ENCODE peak calls at places on chromosome 2, in seven cellular contexts. M, H, Z, F, G, L and B are unnamed samples.

GRCh38 chr2:65097844-65098243 is 32.1 kb downstream of the RAB1A start:
- DNase-seq in M (no peak), H (no peak), Z (no peak), F (no peak), G (no peak), L (no peak), B (no peak)

GRCh38 chr2:138391956-138392355 is 109.6 kb upstream of the SPOPL start:
- DNase-seq in M (no peak), H (no peak), Z (no peak), F (peak), G (no peak), L (no peak), B (no peak)

GRCh38 chr2:108297436-108298141 is 8.9 kb downstream of the SULT1C2 start:
- DNase-seq in M (peak), H (no peak), Z (no peak), F (peak), G (no peak), L (no peak), B (no peak)

GRCh38 chr2:65081232-65081685 is 25.0 kb downstream of the CEP68 start:
- DNase-seq in M (no peak), H (no peak), Z (no peak), F (peak), G (no peak), L (no peak), B (no peak)

GRCh38 chr2:113922335-113922734 is 32.4 kb downstream of the ACTR3 start:
- DNase-seq in M (no peak), H (no peak), Z (no peak), F (no peak), G (no peak), L (no peak), B (no peak)

GRCh38 chr2:61005736-61006135 is 11.8 kb upstream of the PEX13 start:
- DNase-seq in M (no peak), H (no peak), Z (no peak), F (no peak), G (no peak), L (no peak), B (no peak)

GRCh38 chr2:233354971-233355574 is 779 bp downstream of the DGKD start:
- DNase-seq in M (no peak), H (peak), Z (no peak), F (peak), G (peak), L (no peak), B (peak)

GRCh38 chr2:176126929-176127768 is 2.4 kb upstream of the HOXD8 start:
- DNase-seq in M (peak), H (peak), Z (peak), F (peak), G (peak), L (peak), B (peak)

GRCh38 chr2:88254437-88255081 is 84.4 kb downstream of the THNSL2 start:
- DNase-seq in M (no peak), H (no peak), Z (no peak), F (no peak), G (no peak), L (no peak), B (no peak)

GRCh38 chr2:158202151-158202778 is 100.6 kb downstream of the UPP2 start:
- DNase-seq in M (peak), H (no peak), Z (no peak), F (peak), G (no peak), L (no peak), B (no peak)

GRCh38 chr2:208466133-208466919 is 59.7 kb downstream of the PTH2R start:
- DNase-seq in M (peak), H (no peak), Z (no peak), F (peak), G (peak), L (peak), B (peak)

GRCh38 chr2:33477473-33478468 is 1.3 kb downstream of the RASGRP3 start:
- DNase-seq in M (no peak), H (no peak), Z (no peak), F (no peak), G (peak), L (peak), B (peak)

GRCh38 chr2:27075219-27075871 is 3.1 kb upstream of the EMILIN1 start:
- DNase-seq in M (no peak), H (no peak), Z (no peak), F (peak), G (peak), L (no peak), B (no peak)

GRCh38 chr2:121202541-121203310 is 82.3 kb downstream of the TFCP2L1 start:
- DNase-seq in M (no peak), H (no peak), Z (no peak), F (no peak), G (no peak), L (no peak), B (no peak)

GRCh38 chr2:171383141-171383540 is 50.6 kb downstream of the METTL8 start:
- DNase-seq in M (no peak), H (no peak), Z (no peak), F (no peak), G (no peak), L (no peak), B (no peak)

GRCh38 chr2:179263460-179264237 is 983 bp downstream of the SESTD1 start:
- DNase-seq in M (peak), H (peak), Z (no peak), F (peak), G (peak), L (peak), B (peak)

GRCh38 chr2:15355386-15355785 is 205.7 kb downstream of the NBAS start:
- DNase-seq in M (no peak), H (no peak), Z (no peak), F (no peak), G (no peak), L (no peak), B (no peak)

DNA sequence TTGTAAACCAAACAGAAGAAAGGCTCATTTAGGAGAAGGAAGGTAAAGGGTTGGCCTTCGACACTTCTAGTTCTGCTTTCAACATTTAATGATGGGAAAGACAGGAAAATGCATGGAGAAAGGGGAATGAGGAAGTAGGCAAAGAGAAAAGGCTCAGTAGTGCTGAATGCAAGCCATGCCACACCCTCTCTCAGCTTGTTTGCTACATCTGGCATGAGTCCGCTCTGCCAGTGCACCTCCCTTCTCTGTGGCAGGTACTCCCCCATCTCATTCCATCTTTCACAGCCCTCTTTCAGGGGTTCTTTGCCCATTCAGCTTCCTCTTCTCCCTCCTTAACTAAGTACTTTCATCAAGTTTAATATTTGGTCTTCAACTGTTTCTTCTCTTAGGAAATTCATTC is 121.0 kb upstream of the ITGB6 start:
- DNase-seq in M (no peak), H (no peak), Z (no peak), F (no peak), G (no peak), L (no peak), B (no peak)
- TF ChIP-seq CTCF in M (no peak), H (no peak), Z (no peak), F (no peak), G (no peak), L (no peak), B (no peak)

DNA sequence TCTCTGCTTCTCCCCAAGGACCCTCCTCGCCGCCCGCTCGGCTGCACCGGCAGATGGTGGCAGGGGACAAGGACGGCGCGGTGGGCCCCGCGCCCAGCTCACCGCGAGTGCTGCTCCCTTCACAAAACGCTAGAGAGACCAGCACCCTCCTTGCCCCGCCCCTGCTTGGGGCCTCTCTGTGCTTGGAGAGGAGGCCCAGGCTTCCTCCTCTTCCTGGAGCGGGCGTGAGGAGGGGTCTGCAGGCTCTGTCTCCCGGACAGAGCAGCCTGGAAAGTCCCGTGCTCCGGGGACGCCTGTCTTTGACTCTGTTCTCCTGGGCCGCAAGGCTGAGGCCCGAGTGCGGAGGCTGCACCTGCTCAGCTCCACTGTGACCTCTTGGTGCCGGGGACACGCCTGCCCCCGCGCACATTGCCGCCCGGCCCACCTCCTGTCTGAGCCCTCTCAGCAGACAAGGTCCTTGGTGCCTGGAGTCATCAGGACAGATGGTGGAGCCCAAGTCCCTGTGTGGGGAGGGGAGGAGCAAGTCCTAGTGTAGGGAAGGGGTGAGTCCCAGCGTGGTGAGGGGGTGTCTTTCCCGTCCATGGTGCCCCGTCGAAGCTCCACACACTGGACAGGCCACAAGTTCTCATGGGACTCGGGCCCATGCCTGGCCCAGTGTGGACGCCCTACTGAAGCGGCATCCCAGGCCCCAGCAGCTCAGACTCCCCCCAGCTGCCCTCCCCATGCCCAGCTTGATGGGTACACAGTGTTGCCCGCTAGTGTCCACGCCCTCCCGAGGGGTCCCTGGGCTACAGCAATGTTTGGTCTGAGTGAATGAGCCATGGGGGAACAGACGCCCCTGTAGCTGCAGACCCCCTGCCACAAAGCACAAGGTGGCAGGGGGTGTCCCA is 33.8 kb downstream of the RTP5 start:
- DNase-seq in M (no peak), H (peak), Z (no peak), F (no peak), G (no peak), L (no peak), B (no peak)
- TF ChIP-seq CTCF in M (no peak), H (no peak), Z (no peak), F (no peak), G (no peak), L (no peak), B (no peak)

DNA sequence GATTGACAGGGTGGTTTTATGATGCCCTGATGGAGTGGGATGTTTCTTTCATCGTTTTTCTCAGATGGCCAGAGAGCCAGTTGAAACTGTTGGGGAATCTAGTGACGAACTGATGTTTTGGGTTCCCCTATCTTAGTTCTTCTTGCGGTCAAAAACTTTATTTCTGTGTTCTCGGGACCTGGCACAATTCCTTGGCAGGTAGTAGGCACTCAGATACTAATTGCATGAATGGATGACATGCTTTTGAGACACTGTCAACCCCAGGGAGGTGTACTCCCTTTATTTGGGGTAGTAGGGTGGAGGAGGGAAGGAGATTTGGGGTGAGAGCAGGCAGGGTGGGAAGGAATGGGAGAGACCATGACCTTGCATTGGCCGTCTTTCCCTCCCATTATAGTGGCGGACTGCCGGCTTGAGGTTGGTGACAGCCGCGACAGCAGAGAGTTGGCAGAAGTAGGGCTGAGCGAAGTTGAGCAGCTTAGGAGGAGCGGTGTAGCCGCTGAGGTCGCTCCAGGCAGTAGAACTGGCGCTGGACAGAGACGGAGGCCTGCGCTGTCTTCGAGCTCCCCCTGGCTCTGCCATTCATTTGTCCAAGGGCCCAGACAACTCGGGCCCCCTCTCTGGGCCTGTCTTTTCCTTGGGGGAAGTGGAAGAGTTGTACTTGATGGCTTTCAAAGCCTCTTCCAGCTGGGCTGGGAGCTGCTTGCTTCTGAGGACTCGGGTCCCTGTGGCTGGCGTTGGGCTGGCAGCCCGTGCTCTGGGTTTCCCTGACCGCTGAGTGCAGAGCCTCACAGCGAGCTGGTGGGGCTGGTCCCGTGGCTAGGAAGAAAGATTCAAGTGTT is 2.6 kb downstream of the TET3 start:
- DNase-seq in M (no peak), H (peak), Z (no peak), F (no peak), G (peak), L (peak), B (no peak)
- TF ChIP-seq CTCF in M (peak), H (no peak), Z (peak), F (no peak), G (peak), L (peak), B (peak)

DNA sequence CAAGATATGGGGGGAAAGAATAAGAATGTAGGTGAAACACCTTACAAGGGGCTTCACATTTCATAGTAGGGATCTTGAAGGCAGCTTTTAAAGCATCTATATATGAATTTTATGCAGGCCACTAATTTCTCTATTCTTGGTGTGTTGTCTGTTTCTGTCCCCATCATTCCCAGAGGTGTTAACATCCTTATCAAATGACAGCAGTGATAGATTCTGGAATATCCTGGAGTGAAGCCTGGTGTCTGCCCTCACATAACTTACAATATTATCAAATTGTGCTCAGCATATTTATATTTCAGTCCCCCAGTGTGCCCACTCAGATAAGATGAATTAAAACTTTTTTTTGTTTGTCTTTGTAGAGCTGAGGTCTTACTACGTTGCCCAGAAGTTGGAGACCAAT is 486.2 kb downstream of the EPHA4 start:
- DNase-seq in M (no peak), H (no peak), Z (no peak), F (no peak), G (no peak), L (no peak), B (no peak)
- TF ChIP-seq CTCF in M (no peak), H (no peak), Z (no peak), F (no peak), G (no peak), L (no peak), B (no peak)

GRCh38 chr2:75517562-75518230 is 43.0 kb downstream of the EVA1A start:
- DNase-seq in M (no peak), H (no peak), Z (no peak), F (no peak), G (no peak), L (no peak), B (no peak)
- TF ChIP-seq CTCF in M (no peak), H (no peak), Z (no peak), F (no peak), G (no peak), L (no peak), B (no peak)

DNA sequence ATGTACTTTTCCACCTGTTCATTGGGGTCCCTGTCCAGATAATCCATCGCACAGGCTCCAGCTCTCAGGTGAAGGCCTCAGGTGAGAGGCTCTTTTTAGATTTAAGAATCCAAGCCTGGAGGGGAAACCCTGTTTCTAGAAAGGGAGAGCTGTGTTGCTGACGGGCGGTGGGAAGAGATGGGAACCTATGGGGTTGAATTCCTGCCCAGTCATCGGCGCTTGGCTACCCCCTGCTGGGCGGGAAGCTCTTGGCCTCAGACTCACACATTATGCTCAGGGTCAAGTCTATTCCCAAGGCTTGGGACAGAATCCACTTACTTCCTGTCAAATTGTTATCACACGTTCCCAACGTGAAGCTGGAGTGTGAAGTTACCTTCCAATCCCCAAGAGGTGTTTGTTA is 181.9 kb upstream of the ETAA1 start:
- DNase-seq in M (peak), H (no peak), Z (no peak), F (peak), G (peak), L (peak), B (no peak)
- TF ChIP-seq CTCF in M (peak), H (no peak), Z (peak), F (peak), G (peak), L (peak), B (no peak)

GRCh38 chr2:30193104-30193681 is 38.1 kb upstream of the LBH start:
- DNase-seq in M (no peak), H (peak), Z (no peak), F (no peak), G (no peak), L (no peak), B (no peak)

GRCh38 chr2:30194421-30194820 is 36.9 kb upstream of the LBH start:
- DNase-seq in M (no peak), H (peak), Z (no peak), F (no peak), G (no peak), L (no peak), B (no peak)

GRCh38 chr2:30195011-30195410 is 36.3 kb upstream of the LBH start:
- DNase-seq in M (no peak), H (peak), Z (no peak), F (no peak), G (no peak), L (no peak), B (no peak)

GRCh38 chr2:30200875-30201274 is 30.5 kb upstream of the LBH start:
- DNase-seq in M (no peak), H (peak), Z (no peak), F (no peak), G (no peak), L (no peak), B (no peak)

DNA sequence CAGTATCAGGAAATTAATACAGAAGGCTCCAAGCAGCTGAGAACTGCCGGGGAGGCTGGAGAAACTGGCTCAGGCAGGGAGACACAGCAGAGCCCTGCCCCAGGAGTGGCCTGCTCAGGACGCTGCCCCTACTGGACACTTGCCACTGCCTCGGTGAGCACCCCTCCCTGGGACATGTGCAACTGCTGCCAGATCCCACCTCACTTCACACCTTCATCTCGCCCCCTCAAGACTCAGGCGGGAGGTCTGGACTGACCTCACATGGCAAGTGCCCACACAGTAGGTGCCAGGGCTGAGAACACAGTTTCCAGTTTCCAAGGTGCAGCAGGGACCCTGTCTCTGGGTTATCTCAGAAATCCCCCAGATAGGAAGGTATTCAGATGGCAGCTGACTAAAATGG is 33.8 kb upstream of the LBH start:
- DNase-seq in M (no peak), H (peak), Z (no peak), F (no peak), G (no peak), L (no peak), B (no peak)
- TF ChIP-seq CTCF in M (peak), H (no peak), Z (no peak), F (no peak), G (no peak), L (no peak), B (no peak)

GRCh38 chr2:85184990-85185389 is 51.8 kb downstream of the TCF7L1 start:
- DNase-seq in M (no peak), H (no peak), Z (no peak), F (no peak), G (no peak), L (no peak), B (no peak)

GRCh38 chr2:85185431-85185940 is 52.3 kb downstream of the TCF7L1 start:
- DNase-seq in M (no peak), H (no peak), Z (no peak), F (no peak), G (no peak), L (no peak), B (no peak)

GRCh38 chr2:85188852-85189251 is 55.7 kb downstream of the TCF7L1 start:
- DNase-seq in M (no peak), H (no peak), Z (no peak), F (no peak), G (no peak), L (no peak), B (no peak)

GRCh38 chr2:85189606-85190270 is 56.5 kb downstream of the TCF7L1 start:
- DNase-seq in M (no peak), H (no peak), Z (no peak), F (no peak), G (no peak), L (no peak), B (no peak)

GRCh38 chr2:85187069-85187468 is 53.9 kb downstream of the TCF7L1 start:
- DNase-seq in M (no peak), H (no peak), Z (no peak), F (no peak), G (no peak), L (no peak), B (no peak)
- TF ChIP-seq CTCF in M (no peak), H (no peak), Z (no peak), F (no peak), G (no peak), L (no peak), B (no peak)